ENCODE peak calls at places on chromosomes 4 and X, in five cellular contexts. One of them, this sample, is unnamed.

GRCh38 chr4:124953059-124953850 is 240.7 kb upstream of the ANKRD50 start:
- DNase-seq in AG10803: peak
- DNase-seq in cardiac muscle cell: peak
- DNase-seq in tibial nerve: no peak
- DNase-seq in RWPE1: peak
- DNase-seq in this sample: no peak

GRCh38 chr4:1967512-1968149 is 41.1 kb downstream of the NELFA start:
- DNase-seq in RWPE1: no peak
- DNase-seq in tibial nerve: no peak
- DNase-seq in AG10803: peak
- DNase-seq in cardiac muscle cell: no peak
- DNase-seq in this sample: no peak

GRCh38 chrX:143648705-143649104 is 12.8 kb upstream of the SLITRK4 start:
- DNase-seq in AG10803: no peak
- DNase-seq in RWPE1: no peak
- DNase-seq in cardiac muscle cell: peak
- DNase-seq in tibial nerve: peak
- DNase-seq in this sample: no peak

GRCh38 chr4:183798249-183798920 is 106.7 kb upstream of the STOX2 start:
- DNase-seq in RWPE1: peak
- DNase-seq in cardiac muscle cell: no peak
- DNase-seq in AG10803: no peak
- DNase-seq in tibial nerve: no peak
- DNase-seq in this sample: no peak

GRCh38 chrX:134158821-134159512 is 78.0 kb upstream of the CCDC160 start:
- DNase-seq in AG10803: no peak
- DNase-seq in cardiac muscle cell: no peak
- DNase-seq in tibial nerve: no peak
- DNase-seq in RWPE1: no peak
- DNase-seq in this sample: no peak

GRCh38 chr4:8274772-8275241 is 5.3 kb downstream of the HTRA3 start:
- DNase-seq in RWPE1: no peak
- DNase-seq in cardiac muscle cell: peak
- DNase-seq in tibial nerve: peak
- DNase-seq in AG10803: peak
- DNase-seq in this sample: no peak

GRCh38 chrX:132618810-132619209 is 130.0 kb upstream of the MBNL3 start:
- DNase-seq in tibial nerve: no peak
- DNase-seq in cardiac muscle cell: no peak
- DNase-seq in RWPE1: no peak
- DNase-seq in AG10803: no peak
- DNase-seq in this sample: no peak

GRCh38 chrX:12825801-12826200 is 34.6 kb downstream of the PRPS2 start:
- DNase-seq in tibial nerve: no peak
- DNase-seq in AG10803: no peak
- DNase-seq in cardiac muscle cell: no peak
- DNase-seq in RWPE1: peak
- DNase-seq in this sample: no peak

GRCh38 chrX:30593435-30594200 is 16.1 kb upstream of the TASL start:
- DNase-seq in AG10803: no peak
- DNase-seq in tibial nerve: no peak
- DNase-seq in RWPE1: no peak
- DNase-seq in cardiac muscle cell: no peak
- DNase-seq in this sample: no peak

GRCh38 chr4:896630-897029 is 35.5 kb downstream of the GAK start:
- DNase-seq in cardiac muscle cell: no peak
- DNase-seq in tibial nerve: no peak
- DNase-seq in AG10803: no peak
- DNase-seq in RWPE1: no peak
- DNase-seq in this sample: no peak

GRCh38 chrX:97416461-97416860 is 532.8 kb downstream of the RPA4 start:
- DNase-seq in RWPE1: peak
- DNase-seq in AG10803: no peak
- DNase-seq in cardiac muscle cell: no peak
- DNase-seq in tibial nerve: no peak
- DNase-seq in this sample: no peak

GRCh38 chr4:166527500-166527899 is 654.5 kb downstream of the TLL1 start:
- DNase-seq in RWPE1: no peak
- DNase-seq in tibial nerve: no peak
- DNase-seq in cardiac muscle cell: peak
- DNase-seq in AG10803: peak
- DNase-seq in this sample: no peak

GRCh38 chr4:123649644-123650356 is 253.2 kb downstream of the SPRY1 start:
- DNase-seq in RWPE1: peak
- DNase-seq in cardiac muscle cell: peak
- DNase-seq in AG10803: peak
- DNase-seq in tibial nerve: no peak
- DNase-seq in this sample: no peak

GRCh38 chrX:7586126-7586525 is 256.8 kb upstream of the VCX start:
- DNase-seq in AG10803: peak
- DNase-seq in cardiac muscle cell: no peak
- DNase-seq in RWPE1: peak
- DNase-seq in tibial nerve: no peak
- DNase-seq in this sample: no peak

GRCh38 chrX:99397879-99398278 is 1012.2 kb downstream of the PCDH19 start:
- DNase-seq in tibial nerve: no peak
- DNase-seq in RWPE1: no peak
- DNase-seq in cardiac muscle cell: no peak
- DNase-seq in AG10803: no peak
- DNase-seq in this sample: no peak

GRCh38 chr4:8205749-8206611 is 6.9 kb downstream of the SH3TC1 start:
- DNase-seq in AG10803: no peak
- DNase-seq in cardiac muscle cell: no peak
- DNase-seq in RWPE1: peak
- DNase-seq in tibial nerve: no peak
- DNase-seq in this sample: no peak

GRCh38 chr4:98682719-98683118 is 24.3 kb upstream of the TSPAN5 start:
- DNase-seq in RWPE1: no peak
- DNase-seq in AG10803: peak
- DNase-seq in cardiac muscle cell: peak
- DNase-seq in tibial nerve: no peak
- DNase-seq in this sample: no peak

GRCh38 chr4:185304944-185305690 is 90.6 kb downstream of the LRP2BP start:
- DNase-seq in AG10803: no peak
- DNase-seq in tibial nerve: no peak
- DNase-seq in RWPE1: no peak
- DNase-seq in cardiac muscle cell: peak
- DNase-seq in this sample: no peak

GRCh38 chr4:154490589-154491340 is 834 bp downstream of the DCHS2 start:
- DNase-seq in RWPE1: no peak
- DNase-seq in tibial nerve: no peak
- DNase-seq in AG10803: no peak
- DNase-seq in cardiac muscle cell: no peak
- DNase-seq in this sample: no peak

GRCh38 chr4:102620697-102621497 is 119.7 kb downstream of the NFKB1 start:
- DNase-seq in tibial nerve: no peak
- DNase-seq in RWPE1: peak
- DNase-seq in AG10803: peak
- DNase-seq in cardiac muscle cell: peak
- DNase-seq in this sample: no peak

GRCh38 chrX:93673056-93673868 is at the start of gene NAP1L3:
- DNase-seq in tibial nerve: peak
- DNase-seq in RWPE1: peak
- DNase-seq in AG10803: peak
- DNase-seq in cardiac muscle cell: peak
- DNase-seq in this sample: no peak

GRCh38 chrX:12979011-12979629 is 4.2 kb downstream of the TMSB4X start:
- DNase-seq in RWPE1: no peak
- DNase-seq in tibial nerve: no peak
- DNase-seq in cardiac muscle cell: no peak
- DNase-seq in AG10803: peak
- DNase-seq in this sample: no peak

GRCh38 chr4:141713771-141714445 is 77.5 kb downstream of the IL15 start:
- DNase-seq in AG10803: peak
- DNase-seq in cardiac muscle cell: peak
- DNase-seq in RWPE1: peak
- DNase-seq in tibial nerve: no peak
- DNase-seq in this sample: no peak

GRCh38 chr4:1194028-1194900 is 21.9 kb upstream of the SPON2 start:
- DNase-seq in cardiac muscle cell: peak
- DNase-seq in tibial nerve: no peak
- DNase-seq in AG10803: peak
- DNase-seq in RWPE1: no peak
- DNase-seq in this sample: peak

GRCh38 chr4:8241895-8242696 is 27.5 kb upstream of the HTRA3 start:
- DNase-seq in RWPE1: peak
- DNase-seq in cardiac muscle cell: peak
- DNase-seq in AG10803: peak
- DNase-seq in tibial nerve: peak
- DNase-seq in this sample: peak

GRCh38 chr4:164997941-164998340 is 20.5 kb upstream of the TRIM61 start:
- DNase-seq in AG10803: no peak
- DNase-seq in tibial nerve: no peak
- DNase-seq in cardiac muscle cell: no peak
- DNase-seq in RWPE1: no peak
- DNase-seq in this sample: no peak

GRCh38 chr4:14379148-14379547 is 623.1 kb upstream of the CPEB2 start:
- DNase-seq in cardiac muscle cell: no peak
- DNase-seq in AG10803: no peak
- DNase-seq in RWPE1: no peak
- DNase-seq in tibial nerve: no peak
- DNase-seq in this sample: no peak

GRCh38 chr4:6942238-6942800 is 32.7 kb downstream of the TBC1D14 start:
- DNase-seq in AG10803: peak
- DNase-seq in RWPE1: peak
- DNase-seq in tibial nerve: no peak
- DNase-seq in cardiac muscle cell: peak
- DNase-seq in this sample: no peak

GRCh38 chr4:76744253-76744921 is 153.6 kb downstream of the SOWAHB start:
- DNase-seq in cardiac muscle cell: peak
- DNase-seq in tibial nerve: no peak
- DNase-seq in AG10803: peak
- DNase-seq in RWPE1: no peak
- DNase-seq in this sample: no peak

GRCh38 chrX:7083468-7084396 is 63.8 kb upstream of the STS start:
- DNase-seq in AG10803: peak
- DNase-seq in RWPE1: peak
- DNase-seq in cardiac muscle cell: peak
- DNase-seq in tibial nerve: no peak
- DNase-seq in this sample: no peak

GRCh38 chrX:69088171-69088938 is 76.9 kb downstream of the PJA1 start:
- DNase-seq in RWPE1: no peak
- DNase-seq in cardiac muscle cell: peak
- DNase-seq in AG10803: peak
- DNase-seq in tibial nerve: no peak
- DNase-seq in this sample: no peak

GRCh38 chr4:11483076-11483475 is 54.4 kb upstream of the HS3ST1 start:
- DNase-seq in cardiac muscle cell: no peak
- DNase-seq in RWPE1: no peak
- DNase-seq in tibial nerve: no peak
- DNase-seq in AG10803: no peak
- DNase-seq in this sample: no peak

GRCh38 chr4:171668403-171668802 is 144.8 kb upstream of the GALNTL6 start:
- DNase-seq in tibial nerve: no peak
- DNase-seq in AG10803: no peak
- DNase-seq in cardiac muscle cell: no peak
- DNase-seq in RWPE1: no peak
- DNase-seq in this sample: no peak

GRCh38 chr4:177667687-177668086 is 225.4 kb upstream of the AGA start:
- DNase-seq in tibial nerve: no peak
- DNase-seq in AG10803: no peak
- DNase-seq in RWPE1: no peak
- DNase-seq in cardiac muscle cell: no peak
- DNase-seq in this sample: no peak
- TF ChIP-seq CTCF in tibial nerve: no peak
- TF ChIP-seq CTCF in AG10803: no peak
- TF ChIP-seq CTCF in RWPE1: peak
- TF ChIP-seq CTCF in cardiac muscle cell: no peak
- TF ChIP-seq CTCF in this sample: no peak

DNA sequence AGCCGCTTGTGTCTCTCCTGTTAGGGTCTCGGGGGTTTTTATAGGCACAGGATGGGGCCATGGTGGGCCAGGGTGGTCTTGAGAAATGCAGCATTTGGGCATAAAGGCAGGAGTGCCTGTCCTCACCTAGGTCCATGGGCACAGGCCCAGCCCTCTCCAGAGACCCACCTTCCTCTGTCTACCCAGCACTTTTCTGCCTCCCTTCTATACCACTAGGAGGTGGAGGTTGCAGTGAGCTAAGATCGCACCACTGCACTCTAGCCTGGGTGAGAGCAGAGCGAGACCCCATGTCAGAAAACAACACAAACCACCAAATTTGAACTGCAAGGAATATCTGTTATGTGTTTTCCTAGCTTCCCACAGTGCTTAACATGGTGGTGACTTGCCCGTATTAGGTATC is 38.0 kb downstream of the MOB1B start:
- DNase-seq in AG10803: no peak
- DNase-seq in tibial nerve: no peak
- DNase-seq in RWPE1: no peak
- DNase-seq in cardiac muscle cell: no peak
- DNase-seq in this sample: no peak
- TF ChIP-seq CTCF in AG10803: no peak
- TF ChIP-seq CTCF in tibial nerve: no peak
- TF ChIP-seq CTCF in RWPE1: no peak
- TF ChIP-seq CTCF in cardiac muscle cell: no peak
- TF ChIP-seq CTCF in this sample: no peak

DNA sequence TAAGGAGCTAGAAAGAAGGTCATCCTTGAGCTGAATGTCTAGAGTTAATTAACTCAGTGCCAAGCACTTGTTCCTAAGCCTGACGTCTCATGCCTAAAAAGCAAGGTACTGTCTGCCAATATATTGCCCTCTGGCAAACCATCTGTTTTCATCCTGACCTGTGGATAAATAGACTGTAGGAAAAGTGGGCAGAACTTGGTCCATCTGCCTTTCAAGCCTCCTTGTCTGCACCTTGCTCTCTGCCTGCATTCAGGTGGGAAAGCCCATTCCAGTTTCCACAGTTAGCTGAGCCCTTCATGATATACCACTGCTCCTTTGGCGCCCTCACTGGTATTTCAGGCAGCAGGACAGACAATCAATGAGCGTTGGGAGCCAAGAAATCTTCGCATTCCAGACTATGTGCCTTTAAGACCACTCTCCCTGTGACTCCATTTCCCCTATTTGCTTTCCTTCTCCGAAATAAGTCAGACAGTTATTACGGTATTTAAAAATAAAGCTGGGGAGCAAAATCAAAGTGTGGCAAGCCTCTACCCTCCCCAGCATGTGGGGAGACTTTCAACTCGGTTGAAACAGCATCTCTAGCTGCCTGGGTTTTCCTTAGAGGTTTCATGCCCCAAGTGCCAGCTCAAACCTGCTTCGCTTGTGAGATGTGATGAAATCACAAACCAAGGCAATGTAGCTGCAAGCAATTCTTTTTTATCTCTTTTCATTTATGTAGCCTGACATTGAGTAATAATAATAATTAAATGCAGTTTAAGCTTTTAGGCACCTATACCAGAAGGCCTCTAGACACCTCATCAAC is 2.5 kb upstream of the CCDC149 start:
- DNase-seq in tibial nerve: no peak
- DNase-seq in RWPE1: no peak
- DNase-seq in cardiac muscle cell: no peak
- DNase-seq in AG10803: no peak
- DNase-seq in this sample: no peak
- TF ChIP-seq CTCF in tibial nerve: no peak
- TF ChIP-seq CTCF in RWPE1: no peak
- TF ChIP-seq CTCF in cardiac muscle cell: peak
- TF ChIP-seq CTCF in AG10803: peak
- TF ChIP-seq CTCF in this sample: no peak

GRCh38 chr4:39255266-39255665 is 72.9 kb downstream of the WDR19 start:
- DNase-seq in cardiac muscle cell: peak
- DNase-seq in AG10803: peak
- DNase-seq in RWPE1: peak
- DNase-seq in tibial nerve: no peak
- DNase-seq in this sample: no peak
- TF ChIP-seq CTCF in cardiac muscle cell: peak
- TF ChIP-seq CTCF in AG10803: peak
- TF ChIP-seq CTCF in RWPE1: no peak
- TF ChIP-seq CTCF in tibial nerve: no peak
- TF ChIP-seq CTCF in this sample: no peak

This sample was measured in omental fat pad.